ENCODE peak calls at places on chromosomes 13 and 19, in nine cellular contexts. U is body of pancreas; C is SK-N-SH; G is Caco-2; A is CD8-positive, alpha-beta T cell; O is AG09309; L is psoas muscle; V is epithelial cell of esophagus; M is tibial nerve. T is an unnamed sample.

GRCh38 chr13:112942689-112943308 is 26.2 kb upstream of the MCF2L start:
- DNase-seq in U (peak), L (peak), C (peak), M (peak), G (peak), A (peak), O (peak), V (peak), T (peak)

GRCh38 chr13:95741584-95742563 is 64.9 kb downstream of the DNAJC3 start:
- DNase-seq in O (no peak), C (no peak), V (no peak), A (no peak), G (no peak), L (peak), U (no peak), M (no peak), T (no peak)

GRCh38 chr19:21698215-21698614 is 69.2 kb downstream of the ZNF100 start:
- DNase-seq in C (peak), V (peak), U (no peak), O (peak), G (no peak), M (no peak), A (no peak), L (no peak), T (no peak)

GRCh38 chr13:105118577-105118976 is 1416.9 kb downstream of the EFNB2 start:
- DNase-seq in O (no peak), A (no peak), M (no peak), C (no peak), L (no peak), U (no peak), G (no peak), V (no peak), T (no peak)

GRCh38 chr19:35362261-35363000 is 4.2 kb downstream of the FFAR3 start:
- DNase-seq in A (no peak), G (no peak), L (no peak), U (no peak), C (no peak), M (no peak), V (no peak), O (no peak), T (no peak)

GRCh38 chr13:113489171-113489548 is 1.4 kb downstream of the DCUN1D2 start:
- DNase-seq in U (no peak), V (no peak), A (no peak), C (no peak), O (no peak), G (peak), L (no peak), M (no peak), T (no peak)

GRCh38 chr13:50030315-50030714 is 15.1 kb downstream of the KCNRG start:
- DNase-seq in O (no peak), V (peak), C (no peak), U (no peak), A (no peak), L (no peak), G (no peak), M (no peak), T (no peak)

GRCh38 chr19:13848811-13849241 is 28.1 kb upstream of the NANOS3 start:
- DNase-seq in L (no peak), O (no peak), C (no peak), A (no peak), M (no peak), U (peak), V (no peak), G (no peak), T (no peak)

DNA sequence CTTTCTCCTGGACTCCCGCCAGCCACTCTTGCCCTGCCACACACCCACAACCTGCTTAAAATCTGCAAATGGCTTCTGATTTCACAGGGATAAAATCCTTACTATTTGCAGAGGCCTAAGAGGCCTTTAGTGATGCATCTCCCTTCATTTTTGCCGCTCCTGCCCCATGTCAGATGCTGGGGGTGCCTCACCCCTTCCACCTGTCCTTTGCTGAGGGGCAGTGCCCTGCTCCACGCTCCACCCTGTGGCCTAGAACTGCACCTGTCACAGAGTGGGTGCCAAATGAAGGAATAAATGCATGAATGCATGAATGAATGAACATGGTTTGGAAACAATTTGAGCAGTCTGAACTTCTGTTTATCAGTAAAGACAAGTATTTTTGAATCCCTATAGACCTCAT is 34.1 kb upstream of the UQCRFS1 start:
- DNase-seq in M (no peak), O (no peak), L (no peak), C (no peak), G (no peak), V (no peak), U (no peak), A (no peak), T (no peak)
- TF ChIP-seq CTCF in M (no peak), O (no peak), L (no peak), C (no peak), G (no peak), V (no peak), U (no peak), A (no peak), T (no peak)

GRCh38 chr13:31351376-31351775 is 151.6 kb downstream of the B3GLCT start:
- DNase-seq in M (no peak), O (no peak), C (no peak), V (no peak), G (no peak), U (no peak), A (no peak), L (no peak), T (no peak)
- TF ChIP-seq CTCF in M (no peak), O (no peak), C (no peak), V (no peak), G (no peak), U (no peak), A (no peak), L (no peak), T (no peak)

GRCh38 chr19:488505-489417 is 7.5 kb upstream of the MADCAM1 start:
- DNase-seq in O (peak), U (peak), C (peak), L (peak), G (peak), A (peak), V (peak), M (peak), T (peak)
- TF ChIP-seq CTCF in O (no peak), U (no peak), C (no peak), L (no peak), G (no peak), A (no peak), V (no peak), M (no peak), T (no peak)

GRCh38 chr13:28415994-28416411 is 78.9 kb downstream of the FLT1 start:
- DNase-seq in M (no peak), U (no peak), V (peak), G (no peak), L (no peak), C (no peak), A (no peak), O (no peak), T (no peak)
- TF ChIP-seq CTCF in M (no peak), U (no peak), V (no peak), G (no peak), L (no peak), C (peak), A (no peak), O (no peak), T (no peak)